ENCODE peak calls at places on chromosomes 4 and X, in six cellular contexts. One of them, this sample, is unnamed.

GRCh38 chr4:169440446-169440845 is 169.7 kb upstream of the SH3RF1 start:
- DNase-seq in SK-N-SH: no peak
- DNase-seq in astrocyte of the spinal cord: peak; percentile 75
- DNase-seq in AG10803: no peak
- DNase-seq in foreskin fibroblast: no peak
- DNase-seq in AG04450: no peak
- DNase-seq in this sample: no peak

GRCh38 chr4:72319596-72319995 is 249.4 kb downstream of the ADAMTS3 start:
- DNase-seq in SK-N-SH: no peak
- DNase-seq in astrocyte of the spinal cord: peak; percentile 76
- DNase-seq in AG10803: peak; percentile 82
- DNase-seq in foreskin fibroblast: peak; percentile 86
- DNase-seq in AG04450: peak; percentile 11
- DNase-seq in this sample: no peak

GRCh38 chr4:184951668-184952160 is 66.6 kb upstream of the HELT start:
- DNase-seq in SK-N-SH: no peak
- DNase-seq in astrocyte of the spinal cord: no peak
- DNase-seq in AG10803: no peak
- DNase-seq in foreskin fibroblast: no peak
- DNase-seq in AG04450: no peak
- DNase-seq in this sample: no peak

GRCh38 chr4:6681191-6681590 is 12.5 kb upstream of the S100P start:
- DNase-seq in SK-N-SH: no peak
- DNase-seq in astrocyte of the spinal cord: no peak
- DNase-seq in AG10803: no peak
- DNase-seq in foreskin fibroblast: no peak
- DNase-seq in AG04450: no peak
- DNase-seq in this sample: no peak

GRCh38 chr4:80171251-80171650 is 26.1 kb upstream of the PRDM8 start:
- DNase-seq in SK-N-SH: no peak
- DNase-seq in astrocyte of the spinal cord: peak; percentile 37
- DNase-seq in AG10803: peak; percentile 68
- DNase-seq in foreskin fibroblast: peak; percentile 68
- DNase-seq in AG04450: no peak
- DNase-seq in this sample: no peak

GRCh38 chrX:46754450-46755075 is 4.4 kb downstream of the SLC9A7 start:
- DNase-seq in SK-N-SH: no peak
- DNase-seq in astrocyte of the spinal cord: no peak
- DNase-seq in AG10803: no peak
- DNase-seq in foreskin fibroblast: no peak
- DNase-seq in AG04450: no peak
- DNase-seq in this sample: no peak

GRCh38 chr4:182348947-182349346 is 105.7 kb downstream of the TENM3 start:
- DNase-seq in SK-N-SH: no peak
- DNase-seq in astrocyte of the spinal cord: no peak
- DNase-seq in AG10803: no peak
- DNase-seq in foreskin fibroblast: no peak
- DNase-seq in AG04450: no peak
- DNase-seq in this sample: no peak

GRCh38 chr4:3418029-3418762 is 23.6 kb upstream of the HGFAC start:
- DNase-seq in SK-N-SH: no peak
- DNase-seq in astrocyte of the spinal cord: no peak
- DNase-seq in AG10803: no peak
- DNase-seq in foreskin fibroblast: no peak
- DNase-seq in AG04450: no peak
- DNase-seq in this sample: no peak

GRCh38 chr4:102586644-102587021 is 85.5 kb downstream of the NFKB1 start:
- DNase-seq in SK-N-SH: no peak
- DNase-seq in astrocyte of the spinal cord: no peak
- DNase-seq in AG10803: no peak
- DNase-seq in foreskin fibroblast: no peak
- DNase-seq in AG04450: no peak
- DNase-seq in this sample: no peak

GRCh38 chrX:19372170-19373033 is 28.7 kb downstream of the PDHA1 start:
- DNase-seq in SK-N-SH: peak; percentile 79
- DNase-seq in astrocyte of the spinal cord: peak; percentile 58
- DNase-seq in AG10803: peak; percentile 62
- DNase-seq in foreskin fibroblast: peak; percentile 85
- DNase-seq in AG04450: peak; percentile 24
- DNase-seq in this sample: peak; percentile 21

GRCh38 chr4:139223682-139224317 is 46.8 kb upstream of the ELF2 start:
- DNase-seq in SK-N-SH: no peak
- DNase-seq in astrocyte of the spinal cord: peak; percentile 75
- DNase-seq in AG10803: peak; percentile 52
- DNase-seq in foreskin fibroblast: peak; percentile 86
- DNase-seq in AG04450: no peak
- DNase-seq in this sample: no peak

GRCh38 chrX:115413246-115413878 is 123.8 kb downstream of the LUZP4 start:
- DNase-seq in SK-N-SH: no peak
- DNase-seq in astrocyte of the spinal cord: peak; percentile 74
- DNase-seq in AG10803: no peak
- DNase-seq in foreskin fibroblast: no peak
- DNase-seq in AG04450: no peak
- DNase-seq in this sample: no peak

GRCh38 chr4:9800878-9801277 is 19.4 kb downstream of the DRD5 start:
- DNase-seq in SK-N-SH: no peak
- DNase-seq in astrocyte of the spinal cord: no peak
- DNase-seq in AG10803: peak; percentile 2
- DNase-seq in foreskin fibroblast: no peak
- DNase-seq in AG04450: no peak
- DNase-seq in this sample: no peak

GRCh38 chr4:184506527-184507121 is 32.3 kb upstream of the IRF2 start:
- DNase-seq in SK-N-SH: peak; percentile 47
- DNase-seq in astrocyte of the spinal cord: no peak
- DNase-seq in AG10803: no peak
- DNase-seq in foreskin fibroblast: peak; percentile 14
- DNase-seq in AG04450: no peak
- DNase-seq in this sample: no peak

GRCh38 chrX:147978931-147979330 is 2.2 kb upstream of the FMR1NB start:
- DNase-seq in SK-N-SH: no peak
- DNase-seq in astrocyte of the spinal cord: no peak
- DNase-seq in AG10803: no peak
- DNase-seq in foreskin fibroblast: no peak
- DNase-seq in AG04450: no peak
- DNase-seq in this sample: no peak

GRCh38 chr4:74441744-74442143 is 3.2 kb upstream of the AREG start:
- DNase-seq in SK-N-SH: no peak
- DNase-seq in astrocyte of the spinal cord: no peak
- DNase-seq in AG10803: no peak
- DNase-seq in foreskin fibroblast: peak; percentile 56
- DNase-seq in AG04450: no peak
- DNase-seq in this sample: no peak

GRCh38 chr4:8832130-8832930 is 39.3 kb downstream of the HMX1 start:
- DNase-seq in SK-N-SH: no peak
- DNase-seq in astrocyte of the spinal cord: no peak
- DNase-seq in AG10803: peak; percentile 11
- DNase-seq in foreskin fibroblast: peak; percentile 18
- DNase-seq in AG04450: no peak
- DNase-seq in this sample: peak; percentile 3

GRCh38 chrX:74382613-74383012 is 38.7 kb upstream of the SLC16A2 start:
- DNase-seq in SK-N-SH: peak; percentile 62
- DNase-seq in astrocyte of the spinal cord: peak; percentile 49
- DNase-seq in AG10803: peak; percentile 50
- DNase-seq in foreskin fibroblast: peak; percentile 77
- DNase-seq in AG04450: peak; percentile 10
- DNase-seq in this sample: peak; percentile 45

GRCh38 chrX:135707880-135708279 is 5.6 kb upstream of the CT45A1 start:
- DNase-seq in SK-N-SH: peak; percentile 52
- DNase-seq in astrocyte of the spinal cord: no peak
- DNase-seq in AG10803: no peak
- DNase-seq in foreskin fibroblast: no peak
- DNase-seq in AG04450: no peak
- DNase-seq in this sample: no peak

GRCh38 chrX:45850197-45850774 is 649.6 kb upstream of the DIPK2B start:
- DNase-seq in SK-N-SH: no peak
- DNase-seq in astrocyte of the spinal cord: peak; percentile 28
- DNase-seq in AG10803: peak; percentile 8
- DNase-seq in foreskin fibroblast: no peak
- DNase-seq in AG04450: no peak
- DNase-seq in this sample: no peak

GRCh38 chr4:67723949-67724348 is 23.0 kb upstream of the UBA6 start:
- DNase-seq in SK-N-SH: peak; percentile 22
- DNase-seq in astrocyte of the spinal cord: no peak
- DNase-seq in AG10803: peak; percentile 20
- DNase-seq in foreskin fibroblast: peak; percentile 11
- DNase-seq in AG04450: no peak
- DNase-seq in this sample: no peak
- TF ChIP-seq CTCF in SK-N-SH: peak; percentile 32
- TF ChIP-seq CTCF in astrocyte of the spinal cord: no peak
- TF ChIP-seq CTCF in AG10803: peak; percentile 37
- TF ChIP-seq CTCF in foreskin fibroblast: peak; percentile 8
- TF ChIP-seq CTCF in AG04450: no peak
- TF ChIP-seq CTCF in this sample: peak; percentile 23

DNA sequence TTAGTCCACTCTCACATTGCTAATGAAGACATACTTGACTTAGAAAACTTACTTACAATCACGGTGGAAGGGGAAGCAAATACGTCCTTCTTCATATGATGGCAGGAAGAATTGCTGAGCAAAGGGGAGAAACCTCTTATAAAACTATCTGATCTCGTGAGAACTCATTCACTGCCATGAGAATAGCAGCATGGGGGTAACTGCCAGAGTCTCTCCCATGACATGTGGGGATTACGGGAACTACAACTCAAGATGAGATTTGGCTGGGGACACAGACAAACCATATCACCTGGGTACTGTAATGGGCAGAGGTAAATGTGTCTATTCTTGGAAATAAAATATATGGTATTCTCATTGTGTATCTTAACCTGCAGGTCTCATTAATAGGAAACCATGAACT is 711.6 kb upstream of the GRID2 start:
- DNase-seq in SK-N-SH: no peak
- DNase-seq in astrocyte of the spinal cord: no peak
- DNase-seq in AG10803: no peak
- DNase-seq in foreskin fibroblast: no peak
- DNase-seq in AG04450: no peak
- DNase-seq in this sample: no peak
- TF ChIP-seq CTCF in SK-N-SH: no peak
- TF ChIP-seq CTCF in astrocyte of the spinal cord: no peak
- TF ChIP-seq CTCF in AG10803: no peak
- TF ChIP-seq CTCF in foreskin fibroblast: no peak
- TF ChIP-seq CTCF in AG04450: no peak
- TF ChIP-seq CTCF in this sample: no peak

GRCh38 chrX:131746491-131746968 is 202.7 kb downstream of the OR13H1 start:
- DNase-seq in SK-N-SH: peak; percentile 62
- DNase-seq in astrocyte of the spinal cord: peak; percentile 88
- DNase-seq in AG10803: no peak
- DNase-seq in foreskin fibroblast: peak; percentile 2
- DNase-seq in AG04450: no peak
- DNase-seq in this sample: no peak
- TF ChIP-seq CTCF in SK-N-SH: peak; percentile 65
- TF ChIP-seq CTCF in astrocyte of the spinal cord: peak; percentile 14
- TF ChIP-seq CTCF in AG10803: no peak
- TF ChIP-seq CTCF in foreskin fibroblast: no peak
- TF ChIP-seq CTCF in AG04450: no peak
- TF ChIP-seq CTCF in this sample: no peak

GRCh38 chr4:34323549-34324325 is 1920.6 kb downstream of the ARAP2 start:
- DNase-seq in SK-N-SH: no peak
- DNase-seq in astrocyte of the spinal cord: peak; percentile 9
- DNase-seq in AG10803: peak; percentile 12
- DNase-seq in foreskin fibroblast: peak; percentile 69
- DNase-seq in AG04450: no peak
- DNase-seq in this sample: no peak
- TF ChIP-seq CTCF in SK-N-SH: peak; percentile 35
- TF ChIP-seq CTCF in astrocyte of the spinal cord: peak; percentile 19
- TF ChIP-seq CTCF in AG10803: peak; percentile 13
- TF ChIP-seq CTCF in foreskin fibroblast: peak; percentile 33
- TF ChIP-seq CTCF in AG04450: peak; percentile 49
- TF ChIP-seq CTCF in this sample: no peak

GRCh38 chrX:69362889-69363288 is 141.2 kb upstream of the NALF2 start:
- DNase-seq in SK-N-SH: peak; percentile 51
- DNase-seq in astrocyte of the spinal cord: no peak
- DNase-seq in AG10803: peak; percentile 86
- DNase-seq in foreskin fibroblast: peak; percentile 58
- DNase-seq in AG04450: no peak
- DNase-seq in this sample: peak; percentile 65
- TF ChIP-seq CTCF in SK-N-SH: no peak
- TF ChIP-seq CTCF in astrocyte of the spinal cord: no peak
- TF ChIP-seq CTCF in AG10803: no peak
- TF ChIP-seq CTCF in foreskin fibroblast: no peak
- TF ChIP-seq CTCF in AG04450: no peak
- TF ChIP-seq CTCF in this sample: no peak

DNA sequence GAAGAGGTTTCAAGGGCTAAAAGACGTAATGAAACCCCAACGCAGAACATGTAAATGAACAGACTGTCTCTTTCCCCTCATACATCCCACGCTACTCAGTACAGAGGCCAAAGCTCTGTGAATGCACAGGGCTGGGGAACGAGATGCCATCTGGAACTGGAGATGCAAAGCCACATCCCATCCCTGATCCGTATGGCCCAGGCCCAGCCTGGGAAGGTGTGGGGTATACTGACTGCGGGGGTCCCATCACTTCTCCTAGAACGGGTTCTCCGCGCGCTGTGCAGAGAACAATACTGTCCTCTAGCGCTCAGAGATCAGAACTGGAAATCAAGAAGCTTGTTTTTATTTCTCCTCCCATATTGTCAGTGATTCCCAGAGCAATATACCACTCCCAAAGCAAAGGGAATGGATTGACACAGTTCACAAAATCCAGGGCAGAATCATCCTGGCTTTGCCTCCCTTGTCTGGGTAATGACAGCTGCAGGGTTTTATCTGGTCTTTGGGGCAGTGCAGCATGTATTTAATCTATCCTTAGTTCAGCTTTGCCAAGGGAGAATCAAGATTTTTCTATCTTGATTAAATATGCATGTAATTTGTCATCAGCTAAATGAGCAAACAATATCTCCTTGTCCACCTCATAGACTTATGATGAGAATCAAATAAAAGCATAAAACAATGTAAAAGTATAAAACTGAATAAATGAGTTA is 47.3 kb upstream of the TLR3 start:
- DNase-seq in SK-N-SH: peak; percentile 82
- DNase-seq in astrocyte of the spinal cord: peak; percentile 71
- DNase-seq in AG10803: peak; percentile 34
- DNase-seq in foreskin fibroblast: peak; percentile 38
- DNase-seq in AG04450: no peak
- DNase-seq in this sample: no peak
- TF ChIP-seq CTCF in SK-N-SH: peak; percentile 92
- TF ChIP-seq CTCF in astrocyte of the spinal cord: peak; percentile 95
- TF ChIP-seq CTCF in AG10803: peak; percentile 90
- TF ChIP-seq CTCF in foreskin fibroblast: peak; percentile 94
- TF ChIP-seq CTCF in AG04450: peak; percentile 86
- TF ChIP-seq CTCF in this sample: peak; percentile 83

This sample was measured in HFF-Myc.